ENCODE peak calls at places on chromosome X, in six cellular contexts. T is A673, I is SK-N-SH, Z is cardiac fibroblast, A is brain microvascular endothelial cell, G is neural crest cell. H is an unnamed sample.

GRCh38 chrX:154356596-154356995 is 17.8 kb downstream of the FLNA start:
- DNase-seq in T (no peak), G (no peak), A (no peak), I (no peak), Z (no peak), H (no peak)

GRCh38 chrX:11272290-11272689 is 20.9 kb upstream of the AMELX start:
- DNase-seq in Z (no peak), A (no peak), I (no peak), T (no peak), G (no peak), H (no peak)

GRCh38 chrX:152405561-152405960 is 45.6 kb downstream of the GABRA3 start:
- DNase-seq in A (no peak), Z (no peak), G (no peak), I (no peak), T (no peak), H (peak)

GRCh38 chrX:68894513-68895338 is 65.9 kb downstream of the EFNB1 start:
- DNase-seq in I (peak), Z (peak), G (no peak), A (peak), T (peak), H (peak)

GRCh38 chrX:104318330-104319009 is 63.7 kb upstream of the ESX1 start:
- DNase-seq in G (no peak), Z (peak), T (no peak), I (no peak), A (peak), H (no peak)

GRCh38 chrX:120514236-120514635 is 45.1 kb upstream of the LAMP2 start:
- DNase-seq in G (no peak), Z (peak), I (peak), A (no peak), T (peak), H (peak)

GRCh38 chrX:68726366-68726765 is 78.9 kb downstream of the STARD8 start:
- DNase-seq in T (no peak), A (no peak), I (no peak), G (no peak), Z (no peak), H (no peak)

GRCh38 chrX:7107968-7108480 is 39.5 kb upstream of the STS start:
- DNase-seq in Z (no peak), I (no peak), A (no peak), T (no peak), G (no peak), H (no peak)

GRCh38 chrX:12080265-12080664 is 58.0 kb upstream of the FRMPD4 start:
- DNase-seq in G (no peak), A (peak), Z (peak), T (peak), I (peak), H (no peak)

GRCh38 chrX:68944211-68944610 is 115.4 kb downstream of the EFNB1 start:
- DNase-seq in G (no peak), I (no peak), T (no peak), Z (no peak), A (no peak), H (peak)

GRCh38 chrX:155068165-155068564 is 2.8 kb downstream of the CMC4 start:
- DNase-seq in T (no peak), Z (peak), A (peak), I (no peak), G (no peak), H (no peak)

GRCh38 chrX:46704767-46705386 is 54.0 kb downstream of the SLC9A7 start:
- DNase-seq in T (no peak), G (no peak), A (peak), Z (peak), I (no peak), H (no peak)

GRCh38 chrX:118520858-118521206 is 25.2 kb downstream of the DOCK11 start:
- DNase-seq in A (no peak), G (no peak), Z (no peak), I (no peak), T (no peak), H (no peak)

DNA sequence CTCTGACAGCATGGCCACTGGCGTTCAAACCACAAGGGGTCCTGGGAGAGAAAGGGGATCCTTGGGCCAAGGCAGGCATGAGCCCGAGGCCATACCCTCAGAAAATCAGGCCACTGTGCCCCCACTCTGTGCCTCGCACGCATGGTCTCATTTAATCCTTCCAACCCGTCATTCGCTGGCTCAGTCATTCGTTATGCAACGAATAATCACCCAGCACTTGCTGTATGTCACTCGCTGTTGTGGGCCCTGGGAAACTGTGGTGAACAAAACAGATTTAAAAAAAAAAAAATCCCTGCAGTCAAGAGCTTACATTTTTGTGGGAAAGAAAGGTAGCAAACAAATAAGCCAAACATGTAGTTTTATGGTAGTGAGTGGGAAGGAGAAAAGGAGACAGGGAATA is 112.6 kb downstream of the BCOR start:
- DNase-seq in I (no peak), A (no peak), Z (no peak), T (no peak), G (no peak), H (no peak)
- TF ChIP-seq CTCF in I (no peak), A (no peak), Z (no peak), T (no peak), G (no peak), H (no peak)

DNA sequence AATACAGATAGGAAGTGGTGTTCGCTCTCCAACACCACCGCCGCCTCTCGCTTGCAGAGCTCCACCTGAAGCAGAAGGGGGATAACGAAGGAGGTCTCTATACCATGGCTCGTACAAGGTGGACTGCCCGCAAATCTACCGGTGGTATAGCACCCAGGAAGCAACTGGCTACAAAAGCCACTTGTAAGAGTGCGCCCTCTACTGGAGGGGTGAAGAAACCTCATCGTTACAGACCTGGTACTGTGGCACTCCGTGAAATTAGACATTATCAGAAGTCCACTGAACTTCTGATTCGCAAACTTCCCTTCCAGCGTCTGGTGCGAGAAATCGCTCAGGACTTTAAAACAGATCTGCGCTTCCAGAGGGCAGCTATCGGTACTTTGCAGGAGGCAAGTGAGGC is 5.2 kb upstream of the BMP15 start:
- DNase-seq in G (no peak), T (peak), Z (no peak), A (no peak), I (no peak), H (peak)
- TF ChIP-seq CTCF in G (peak), T (peak), Z (peak), A (peak), I (peak), H (peak)

GRCh38 chrX:38375888-38376287 is 23.5 kb downstream of the OTC start:
- DNase-seq in I (peak), Z (peak), T (peak), G (peak), A (peak), H (peak)
- TF ChIP-seq CTCF in I (peak), Z (peak), T (peak), G (peak), A (peak), H (peak)

DNA sequence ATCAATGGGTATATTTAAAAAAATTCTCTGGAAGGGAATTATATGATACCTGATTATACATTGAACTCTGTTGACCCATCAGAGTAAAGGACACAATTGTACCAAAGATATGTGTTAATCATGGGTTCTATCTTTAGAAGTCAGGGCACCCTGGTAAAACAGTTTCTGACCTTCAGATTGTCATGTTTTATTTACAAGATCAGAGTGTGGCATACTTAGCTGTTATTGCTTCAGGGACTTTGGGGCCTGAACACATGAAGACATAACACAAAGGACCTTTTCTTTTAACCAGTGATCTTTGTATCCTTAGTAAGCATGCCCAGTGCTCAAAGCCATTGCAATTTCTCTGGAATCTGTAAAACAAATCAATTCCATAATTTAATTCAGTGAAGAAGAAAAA is 204.8 kb upstream of the RPS6KA3 start:
- DNase-seq in Z (no peak), G (no peak), I (no peak), A (no peak), T (no peak), H (no peak)
- TF ChIP-seq CTCF in Z (no peak), G (no peak), I (no peak), A (no peak), T (no peak), H (no peak)

DNA sequence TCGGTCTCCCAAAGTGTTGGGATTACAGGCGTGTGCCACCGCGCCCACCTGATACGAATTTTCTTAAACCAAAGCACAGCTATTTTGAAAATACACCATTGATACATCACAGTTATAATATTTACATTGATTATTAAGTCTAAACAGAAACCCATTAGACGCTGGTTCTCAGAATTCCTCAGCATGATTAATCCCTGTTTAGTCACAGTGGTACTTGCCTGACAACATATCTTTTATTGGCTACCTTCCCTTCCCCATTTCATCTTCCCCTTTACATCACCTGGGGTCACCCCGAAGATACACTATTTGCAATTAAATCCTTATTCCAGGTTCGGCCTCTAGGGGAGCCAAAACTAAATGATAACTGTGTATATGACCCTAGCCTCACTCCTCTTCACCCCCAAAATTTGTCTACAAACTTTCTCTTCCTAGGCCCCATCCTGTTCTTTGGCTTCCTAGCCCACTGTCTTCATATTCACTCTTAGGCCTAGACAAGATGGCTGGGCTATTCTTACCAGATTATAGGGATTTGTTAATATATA is 36.8 kb upstream of the IL1RAPL1 start:
- DNase-seq in A (no peak), G (no peak), T (no peak), I (peak), Z (no peak), H (no peak)
- TF ChIP-seq CTCF in A (no peak), G (peak), T (peak), I (peak), Z (no peak), H (peak)

GRCh38 chrX:132086717-132087116 is 41.1 kb downstream of the FRMD7 start:
- DNase-seq in Z (peak), T (no peak), A (peak), I (no peak), G (no peak), H (no peak)

GRCh38 chrX:132093239-132093860 is 34.5 kb downstream of the FRMD7 start:
- DNase-seq in T (no peak), G (no peak), A (no peak), Z (no peak), I (peak), H (no peak)

GRCh38 chrX:132094169-132094568 is 33.7 kb downstream of the FRMD7 start:
- DNase-seq in T (no peak), Z (peak), A (no peak), G (no peak), I (no peak), H (no peak)

GRCh38 chrX:132090370-132091152 is 37.3 kb downstream of the FRMD7 start:
- DNase-seq in T (no peak), G (no peak), Z (no peak), I (no peak), A (no peak), H (no peak)

DNA sequence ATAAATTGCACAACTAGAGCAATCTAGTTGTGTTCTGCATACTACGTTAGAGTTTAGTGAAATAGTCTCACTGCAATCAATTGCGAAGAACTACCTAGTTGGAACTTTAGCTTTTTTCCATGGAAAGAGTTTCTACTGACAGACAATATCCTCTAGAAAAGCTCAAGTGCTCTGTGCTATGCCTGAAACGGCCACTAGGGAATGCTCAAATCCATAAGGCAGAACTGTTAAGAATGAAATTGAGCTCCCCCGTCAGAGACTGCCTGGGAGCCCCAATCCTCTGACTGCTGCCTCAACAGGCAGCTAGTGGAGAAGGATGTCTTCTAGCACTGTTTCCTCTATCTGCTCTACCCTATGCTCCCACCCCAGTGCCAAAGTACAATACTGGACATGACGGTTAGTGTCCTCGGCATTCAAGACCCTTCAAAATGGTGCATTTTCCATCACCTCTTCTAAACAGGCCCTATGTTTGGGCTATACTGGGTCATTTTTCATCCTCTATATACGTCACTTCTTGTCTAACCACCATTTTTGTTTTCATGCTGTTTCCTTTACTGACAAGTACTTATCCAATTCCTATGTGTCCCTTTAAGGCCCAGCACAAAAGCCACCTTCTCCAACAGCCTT is 35.3 kb downstream of the FRMD7 start:
- DNase-seq in T (peak), A (peak), G (peak), Z (peak), I (peak), H (peak)
- TF ChIP-seq CTCF in T (peak), A (peak), G (peak), Z (peak), I (peak), H (peak)

GRCh38 chrX:138775501-138775900 is 64.0 kb upstream of the FGF13 start:
- DNase-seq in G (no peak), T (peak), Z (peak), I (peak), A (no peak), H (no peak)

GRCh38 chrX:138777230-138777629 is 65.7 kb upstream of the FGF13 start:
- DNase-seq in A (no peak), Z (no peak), T (peak), I (no peak), G (no peak), H (peak)
- TF ChIP-seq CTCF in A (no peak), Z (no peak), T (peak), I (no peak), G (peak), H (peak)

GRCh38 chrX:22662776-22663175 is 337.0 kb upstream of the DDX53 start:
- DNase-seq in Z (no peak), A (no peak), G (no peak), T (no peak), I (no peak), H (no peak)
- TF ChIP-seq CTCF in Z (no peak), A (no peak), G (no peak), T (no peak), I (no peak), H (no peak)

H was measured in endodermal cell.